ENCODE peak calls at places on chromosomes 4 and X, in six cellular contexts. C is HCT116, M is K562, L is HepG2, K is H1, Q is GM12878. S is an unnamed sample.

GRCh38 chr4:42329421-42329820 is 67.9 kb upstream of the SHISA3 start:
- DNase-seq in L (no peak), C (no peak), Q (no peak), M (no peak), K (no peak), S (no peak)

GRCh38 chr4:177461606-177462005 is 19.4 kb upstream of the AGA start:
- DNase-seq in C (no peak), K (no peak), Q (no peak), L (no peak), M (no peak), S (no peak)

GRCh38 chr4:67892253-67892652 is 8.5 kb upstream of the TMPRSS11D start:
- DNase-seq in M (no peak), K (no peak), Q (no peak), C (no peak), L (no peak), S (no peak)

GRCh38 chr4:112270643-112271484 is 14.8 kb downstream of the TIFA start:
- DNase-seq in M (no peak), C (no peak), L (no peak), K (no peak), Q (no peak), S (peak)

GRCh38 chr4:14792702-14793227 is 209.5 kb upstream of the CPEB2 start:
- DNase-seq in L (no peak), Q (no peak), K (no peak), C (no peak), M (no peak), S (no peak)

GRCh38 chr4:83890816-83891215 is 354.9 kb downstream of the GPAT3 start:
- DNase-seq in M (no peak), C (no peak), L (no peak), K (no peak), Q (no peak), S (no peak)

GRCh38 chrX:50799531-50799961 is 14.4 kb downstream of the SHROOM4 start:
- DNase-seq in M (no peak), L (no peak), K (no peak), Q (no peak), C (no peak), S (no peak)

GRCh38 chrX:54495814-54496516 is at the start of gene FGD1:
- DNase-seq in K (peak), M (peak), C (no peak), Q (no peak), L (no peak), S (peak)

GRCh38 chr4:112938461-112939058 is 110.9 kb upstream of the ANK2 start:
- DNase-seq in C (peak), L (peak), K (no peak), Q (no peak), M (no peak), S (peak)

DNA sequence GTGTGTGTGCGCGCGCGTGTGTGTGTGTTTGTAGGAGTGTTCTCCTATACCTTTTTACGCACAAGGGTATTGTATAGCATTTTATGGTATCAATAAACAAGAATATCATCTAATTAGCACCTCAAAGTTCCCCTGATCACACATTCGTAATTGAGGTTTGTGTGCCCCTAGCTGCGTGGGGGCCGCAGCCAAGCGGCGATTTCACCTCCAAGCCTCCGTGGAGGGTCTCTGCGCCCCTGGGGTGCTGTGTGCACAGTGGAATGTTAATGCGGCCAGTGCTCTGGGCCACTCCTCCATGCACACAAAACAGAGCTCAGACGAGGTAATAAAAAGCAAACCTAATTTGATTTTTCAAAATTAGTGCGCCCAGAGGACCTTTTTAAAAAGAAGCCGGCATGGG is 110.4 kb downstream of the SORCS2 start:
- DNase-seq in Q (no peak), K (no peak), L (no peak), C (no peak), M (no peak), S (no peak)
- H3K9ac ChIP-seq in Q (no peak), K (no peak), L (no peak), C (no peak), M (no peak), S (no peak)

GRCh38 chr4:145709843-145710242 is 29.9 kb downstream of the C4orf51 start:
- DNase-seq in C (no peak), Q (no peak), K (no peak), M (no peak), L (no peak), S (no peak)

GRCh38 chr4:145703850-145704528 is 24.0 kb downstream of the C4orf51 start:
- DNase-seq in K (no peak), L (no peak), C (no peak), M (no peak), Q (no peak), S (no peak)

DNA sequence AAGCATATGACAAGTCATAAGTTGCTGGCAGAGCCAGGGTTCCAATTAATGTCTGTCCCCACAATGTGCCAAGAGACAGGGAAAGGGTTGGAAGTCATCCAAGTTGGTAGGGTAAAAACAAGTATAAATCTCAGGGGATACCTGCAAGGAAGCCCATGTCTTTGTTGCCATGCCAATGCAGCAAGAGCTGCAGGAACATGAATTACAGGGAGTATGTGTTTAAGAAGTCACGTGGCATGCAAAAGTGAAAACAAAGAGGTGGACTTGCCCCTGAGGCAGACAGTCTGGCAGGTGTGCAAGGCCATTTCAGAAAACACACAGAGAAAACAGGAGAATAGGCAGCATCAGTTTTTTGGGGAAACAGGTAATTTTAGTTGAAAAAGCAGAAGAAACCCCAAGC is 29.4 kb downstream of the C4orf51 start:
- DNase-seq in C (no peak), K (no peak), M (no peak), L (no peak), Q (no peak), S (no peak)
- TF ChIP-seq ZNF274 in C (no peak), K (no peak), M (no peak), L (no peak), Q (no peak), S (no peak)

GRCh38 chrX:34658316-34658715 is 1.2 kb upstream of the TMEM47 start:
- DNase-seq in C (no peak), M (no peak), Q (no peak), L (no peak), K (no peak), S (no peak)
- H3K9ac ChIP-seq in C (no peak), M (no peak), Q (no peak), L (no peak), K (no peak), S (no peak)

DNA sequence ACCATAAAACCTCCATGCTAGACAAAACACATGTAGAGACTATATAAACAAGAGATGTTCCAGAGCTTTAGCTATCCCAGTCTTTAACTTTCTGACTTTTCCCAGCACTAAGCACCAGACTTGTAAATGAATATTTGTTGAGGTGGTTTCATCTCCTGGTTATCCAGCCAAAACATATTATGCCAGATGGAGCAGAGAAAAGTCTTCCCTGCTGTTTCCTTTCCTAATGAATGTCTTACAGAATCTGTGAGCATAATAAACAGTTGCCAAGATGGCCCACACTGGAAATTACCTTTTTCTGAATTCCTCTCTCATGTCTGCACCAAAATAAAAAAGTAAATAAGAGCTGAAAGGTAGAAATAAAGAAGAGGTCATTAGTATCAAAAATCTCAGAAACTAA is 159.2 kb downstream of the TECRL start:
- DNase-seq in Q (no peak), K (no peak), L (no peak), C (no peak), M (no peak), S (no peak)
- TF ChIP-seq ZNF274 in Q (no peak), K (no peak), L (no peak), C (no peak), M (no peak), S (no peak)

GRCh38 chr4:73729534-73730165 is 10.7 kb upstream of the CXCL8 start:
- DNase-seq in Q (no peak), M (peak), K (no peak), L (peak), C (peak), S (no peak)
- H3K9ac ChIP-seq in Q (no peak), M (no peak), K (no peak), L (no peak), C (no peak), S (no peak)

DNA sequence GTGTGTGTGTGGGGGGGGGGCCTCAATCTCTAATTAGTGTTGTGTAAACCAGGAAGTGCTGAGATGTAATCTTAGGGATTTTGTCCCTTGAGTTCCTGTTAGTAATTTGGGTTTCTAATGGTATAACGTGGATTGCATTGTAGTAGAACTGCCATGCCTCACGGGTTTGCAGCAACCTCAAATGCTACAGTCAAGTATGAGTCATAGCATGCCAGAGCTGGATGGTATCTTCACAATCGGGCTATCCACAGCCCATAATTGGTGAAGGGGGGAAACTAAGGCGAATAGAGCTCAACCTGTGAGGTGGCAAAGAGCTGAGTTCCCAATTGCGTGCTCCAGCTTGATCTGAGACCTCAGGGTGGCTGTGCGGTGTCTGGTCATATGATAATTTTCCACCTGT is 2.2 kb upstream of the FMR1NB start:
- DNase-seq in K (no peak), C (no peak), Q (no peak), M (no peak), L (no peak), S (no peak)
- TF ChIP-seq ZNF274 in K (no peak), C (no peak), Q (no peak), M (no peak), L (no peak), S (no peak)

GRCh38 chr4:152937280-152937534 is 1.1 kb downstream of the FHDC1 start:
- DNase-seq in L (no peak), C (no peak), M (no peak), K (no peak), Q (no peak), S (no peak)
- H3K9ac ChIP-seq in L (no peak), C (peak), M (peak), K (peak), Q (no peak), S (peak)

GRCh38 chrX:47311857-47312774 is 58.3 kb upstream of the ZNF157 start:
- DNase-seq in C (peak), K (peak), M (peak), Q (no peak), L (peak), S (no peak)

GRCh38 chrX:47313056-47313455 is 57.3 kb upstream of the ZNF157 start:
- DNase-seq in K (no peak), C (no peak), M (no peak), Q (no peak), L (no peak), S (no peak)

GRCh38 chrX:47321386-47321785 is 49.0 kb upstream of the ZNF157 start:
- DNase-seq in Q (no peak), C (no peak), M (peak), L (no peak), K (peak), S (peak)

GRCh38 chrX:47321978-47322377 is 48.4 kb upstream of the ZNF157 start:
- DNase-seq in C (no peak), Q (no peak), K (peak), M (no peak), L (no peak), S (no peak)

DNA sequence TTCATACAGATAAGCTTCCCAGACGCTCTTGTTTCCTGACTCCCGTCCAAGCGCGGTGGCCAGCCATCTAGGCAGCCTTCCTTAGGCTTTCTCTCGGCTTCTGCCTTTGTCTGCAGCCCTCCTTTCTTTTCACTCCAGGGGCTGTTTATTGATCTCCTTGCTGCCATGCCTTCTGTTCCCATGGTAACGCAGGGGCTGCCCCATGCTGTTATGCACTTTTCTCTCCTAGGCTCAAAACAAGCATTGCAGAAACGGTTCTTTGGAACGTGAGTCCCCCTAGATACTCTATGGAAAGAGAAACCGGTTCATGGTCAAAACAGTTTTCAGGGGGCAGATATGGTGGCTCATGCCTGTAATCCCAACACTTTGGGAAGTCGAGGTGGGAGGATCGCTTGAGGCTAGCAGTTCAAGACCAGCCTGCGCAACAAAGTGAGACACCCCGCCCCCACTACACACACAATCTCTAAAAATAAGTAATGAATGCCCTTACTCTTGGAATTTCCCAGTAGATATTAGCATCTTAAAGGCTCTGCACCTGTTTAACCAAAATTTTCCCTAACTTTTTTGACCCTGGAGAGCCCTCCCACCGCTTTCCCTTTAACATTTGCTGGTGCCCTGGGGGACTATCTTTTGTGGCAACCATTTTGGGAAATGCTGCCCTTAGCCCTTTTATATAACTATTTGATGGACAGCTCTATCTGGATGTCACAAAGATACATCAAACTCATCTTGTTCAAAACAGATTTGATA is 53.9 kb upstream of the ZNF157 start:
- DNase-seq in L (no peak), K (peak), C (no peak), M (no peak), Q (no peak), S (peak)
- TF ChIP-seq ZNF274 in L (no peak), K (no peak), C (no peak), M (no peak), Q (no peak), S (no peak)

S was measured in NT2/D1.